ENCODE peak calls at places on chromosome 16, in seven cellular contexts. E, R, J, Q, W, U and T are unnamed samples.

GRCh38 chr16:77437859-77438258 is 3.0 kb upstream of the ADAMTS18 start:
- DNase-seq in E (peak), R (no peak), J (no peak), Q (no peak), W (no peak), U (no peak), T (no peak)

GRCh38 chr16:1534021-1535020 is 855 bp downstream of the TMEM204 start:
- DNase-seq in E (no peak), R (no peak), J (no peak), Q (no peak), W (no peak), U (no peak), T (no peak)

GRCh38 chr16:70695351-70696070 is 9.7 kb upstream of the MTSS2 start:
- DNase-seq in E (peak), R (no peak), J (no peak), Q (no peak), W (no peak), U (no peak), T (no peak)

GRCh38 chr16:25297151-25297787 is 39.6 kb upstream of the ZKSCAN2 start:
- DNase-seq in E (no peak), R (no peak), J (no peak), Q (no peak), W (no peak), U (no peak), T (no peak)

GRCh38 chr16:10526962-10527361 is 53.4 kb downstream of the EMP2 start:
- DNase-seq in E (no peak), R (no peak), J (no peak), Q (no peak), W (no peak), U (no peak), T (no peak)

GRCh38 chr16:57882797-57883196 is 80.5 kb upstream of the KIFC3 start:
- DNase-seq in E (peak), R (peak), J (no peak), Q (no peak), W (no peak), U (no peak), T (no peak)

GRCh38 chr16:31010539-31010938 is at the start of gene STX1B:
- DNase-seq in E (peak), R (no peak), J (peak), Q (no peak), W (no peak), U (no peak), T (peak)

GRCh38 chr16:82379601-82380000 is 209.6 kb upstream of the MPHOSPH6 start:
- DNase-seq in E (no peak), R (no peak), J (no peak), Q (no peak), W (no peak), U (no peak), T (no peak)

GRCh38 chr16:50229149-50229726 is 37.1 kb upstream of the ADCY7 start:
- DNase-seq in E (no peak), R (no peak), J (no peak), Q (no peak), W (no peak), U (no peak), T (no peak)

GRCh38 chr16:12201216-12201615 is 224.7 kb downstream of the SNX29 start:
- DNase-seq in E (no peak), R (no peak), J (no peak), Q (no peak), W (no peak), U (no peak), T (no peak)

GRCh38 chr16:11543676-11544393 is 42.9 kb downstream of the LITAF start:
- DNase-seq in E (peak), R (no peak), J (no peak), Q (no peak), W (no peak), U (no peak), T (no peak)

GRCh38 chr16:56041556-56042140 is 149.6 kb upstream of the GNAO1 start:
- DNase-seq in E (peak), R (no peak), J (no peak), Q (no peak), W (no peak), U (peak), T (peak)

GRCh38 chr16:49623501-49624266 is 232.2 kb downstream of the ZNF423 start:
- DNase-seq in E (no peak), R (peak), J (peak), Q (no peak), W (no peak), U (no peak), T (no peak)

GRCh38 chr16:1407749-1408148 is 6.8 kb downstream of the UNKL start:
- DNase-seq in E (no peak), R (no peak), J (no peak), Q (no peak), W (no peak), U (no peak), T (no peak)

GRCh38 chr16:85274501-85274900 is 162.2 kb upstream of the CIBAR2 start:
- DNase-seq in E (no peak), R (no peak), J (no peak), Q (no peak), W (no peak), U (no peak), T (no peak)

DNA sequence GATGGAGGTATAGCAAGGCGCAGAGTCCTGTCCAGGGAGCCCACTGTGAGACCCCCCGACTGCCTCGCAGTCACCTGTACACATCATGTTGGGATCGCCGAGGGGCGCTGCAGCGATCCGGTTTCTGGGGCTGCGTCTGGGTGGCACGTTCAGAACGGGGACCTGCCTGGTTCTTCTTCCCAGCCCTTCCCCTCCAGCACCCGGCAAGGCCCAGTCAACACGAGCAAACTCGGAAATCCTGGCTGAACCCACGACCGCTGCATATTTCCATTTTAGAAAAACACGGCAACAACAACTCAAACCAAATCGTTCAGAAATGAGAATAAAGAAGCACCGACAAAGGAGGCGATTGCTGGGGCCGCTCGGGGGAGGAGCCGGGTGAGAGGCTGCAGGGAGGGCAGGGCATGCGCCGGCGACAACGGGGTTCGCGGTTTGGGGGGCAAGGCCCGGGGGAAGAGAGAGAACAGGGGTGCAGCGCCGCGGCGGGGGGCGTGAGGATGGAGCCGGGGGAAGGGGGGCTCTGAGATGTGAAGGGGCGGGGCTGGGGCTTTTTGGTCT is 597 bp downstream of the HSDL1 start:
- DNase-seq in E (peak), R (no peak), J (peak), Q (no peak), W (no peak), U (peak), T (peak)
- TF ChIP-seq CTCF in E (no peak), R (no peak), J (no peak), Q (peak), W (peak), U (peak), T (no peak)

GRCh38 chr16:74982303-74982702 is 2.6 kb downstream of the WDR59 start:
- DNase-seq in E (no peak), R (no peak), J (no peak), Q (no peak), W (no peak), U (no peak), T (no peak)

GRCh38 chr16:74987027-74987681 is 2.2 kb upstream of the WDR59 start:
- DNase-seq in E (no peak), R (no peak), J (peak), Q (no peak), W (no peak), U (no peak), T (no peak)

GRCh38 chr16:74984670-74985411 is at the start of gene WDR59:
- DNase-seq in E (peak), R (peak), J (peak), Q (peak), W (peak), U (peak), T (peak)

GRCh38 chr16:74984194-74984669 is 691 bp downstream of the WDR59 start:
- DNase-seq in E (no peak), R (no peak), J (peak), Q (no peak), W (no peak), U (peak), T (no peak)
- TF ChIP-seq CTCF in E (no peak), R (no peak), J (no peak), Q (no peak), W (no peak), U (no peak), T (no peak)

DNA sequence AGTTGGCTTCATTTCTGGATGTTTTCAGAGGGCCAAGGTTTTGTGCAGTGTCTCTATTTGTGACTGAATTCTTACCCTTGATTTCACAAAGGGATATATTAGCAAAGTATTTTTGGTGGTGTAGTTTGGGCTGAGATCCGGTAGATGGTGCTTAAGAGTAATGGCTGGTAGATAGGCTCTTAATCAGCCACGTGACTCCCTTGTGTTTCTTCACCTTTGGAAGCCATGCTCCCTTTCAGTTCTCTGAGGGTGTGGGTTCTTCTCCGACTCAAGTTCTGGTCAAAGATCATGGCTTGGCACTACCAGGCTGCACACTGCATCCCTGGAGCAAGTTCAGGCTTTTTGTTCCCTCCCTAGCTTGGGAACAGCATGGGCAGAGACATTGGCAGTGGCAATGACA is 887.3 kb downstream of the CDH8 start:
- DNase-seq in E (no peak), R (no peak), J (no peak), Q (no peak), W (no peak), U (no peak), T (no peak)
- TF ChIP-seq CTCF in E (peak), R (no peak), J (no peak), Q (no peak), W (no peak), U (no peak), T (no peak)

DNA sequence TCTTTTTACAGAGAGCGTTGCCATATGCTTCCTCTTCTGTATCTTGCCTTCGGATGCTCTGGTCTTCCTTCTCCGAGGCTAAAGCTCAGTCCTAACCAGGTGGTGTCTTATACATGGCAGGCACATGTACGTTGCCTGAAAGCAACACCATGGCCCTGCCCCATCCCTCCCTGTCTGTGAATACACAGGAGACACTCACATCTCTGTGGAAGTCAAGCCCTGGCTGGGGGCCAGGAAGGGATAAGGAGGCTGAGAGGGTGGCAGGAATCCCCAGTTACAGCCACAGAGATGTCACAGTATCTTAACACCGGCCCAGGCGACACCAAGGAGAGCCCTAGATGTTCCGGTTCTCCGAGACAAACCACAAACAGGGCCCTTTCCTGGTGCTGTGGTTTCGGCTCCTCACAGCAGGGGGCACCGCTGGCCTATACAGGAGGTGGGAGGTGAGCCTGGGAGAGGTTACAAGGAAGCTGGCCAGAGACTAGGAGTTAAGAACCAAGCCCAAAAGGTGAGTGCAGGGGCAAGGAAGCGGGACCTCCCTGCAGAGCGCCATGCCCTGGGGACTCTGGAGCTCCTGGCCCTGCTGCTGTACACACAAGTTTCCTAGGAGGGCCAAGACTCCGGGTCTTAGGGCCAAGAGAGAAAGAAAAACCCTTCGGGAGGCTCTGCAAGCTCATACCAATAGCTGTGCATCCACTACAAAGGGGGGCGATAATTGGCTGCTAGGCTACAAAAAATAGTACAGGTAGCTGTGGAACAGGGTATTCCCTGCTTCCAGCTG is 41.7 kb downstream of the SRL start:
- DNase-seq in E (peak), R (peak), J (peak), Q (no peak), W (peak), U (peak), T (peak)
- TF ChIP-seq CTCF in E (peak), R (peak), J (no peak), Q (peak), W (peak), U (peak), T (no peak)

DNA sequence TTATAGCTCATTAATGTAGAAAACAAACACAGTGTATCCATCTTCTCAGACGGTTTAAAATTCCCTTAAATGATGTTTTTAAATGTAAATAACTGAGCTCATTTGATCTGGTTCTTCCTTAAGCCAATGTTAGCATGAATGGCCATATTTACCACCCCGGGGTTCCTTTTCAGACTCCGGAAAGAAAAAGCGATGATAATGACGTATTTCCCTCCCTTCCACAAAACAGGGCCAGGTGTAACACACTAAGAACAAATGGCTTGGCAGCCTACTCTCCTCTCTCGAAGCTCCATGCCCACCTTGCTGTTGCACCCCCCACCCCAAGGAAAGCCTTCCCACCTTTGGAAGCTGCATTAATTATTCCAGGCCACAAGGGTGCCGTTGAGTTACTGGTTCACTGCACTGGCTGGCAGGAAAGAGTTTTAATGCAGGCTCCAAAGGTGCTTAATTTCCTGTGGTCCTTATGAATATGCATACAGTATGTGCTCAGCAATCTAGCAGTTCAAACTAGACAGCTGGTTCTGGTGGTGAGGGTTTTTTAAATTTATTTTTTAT is 378.9 kb downstream of the WWOX start:
- DNase-seq in E (peak), R (no peak), J (no peak), Q (no peak), W (no peak), U (no peak), T (no peak)
- TF ChIP-seq CTCF in E (peak), R (peak), J (no peak), Q (peak), W (no peak), U (peak), T (peak)

DNA sequence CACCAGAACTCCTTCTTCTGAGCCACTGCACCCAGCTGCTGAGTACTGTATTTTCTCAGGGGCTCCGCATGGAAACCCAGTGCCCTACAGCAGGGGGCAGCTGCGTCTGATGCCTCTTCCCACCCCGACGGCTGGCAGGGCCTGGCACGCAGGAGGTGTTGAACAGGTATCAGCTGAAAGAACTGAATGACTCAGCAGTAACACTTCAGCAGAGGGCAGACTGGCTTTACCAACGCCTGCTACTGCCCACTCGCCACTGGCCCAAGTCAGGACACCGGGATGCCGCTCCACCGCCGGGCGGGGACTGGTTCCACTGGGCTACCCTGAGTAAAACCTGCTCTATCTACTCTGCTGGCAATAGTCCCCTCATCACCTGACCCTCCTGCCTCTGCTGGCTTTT is 100.3 kb upstream of the FA2H start:
- DNase-seq in E (no peak), R (no peak), J (no peak), Q (no peak), W (no peak), U (no peak), T (no peak)
- TF ChIP-seq CTCF in E (no peak), R (no peak), J (no peak), Q (no peak), W (no peak), U (no peak), T (no peak)

GRCh38 chr16:28139530-28139929 is 72.2 kb downstream of the XPO6 start:
- DNase-seq in E (no peak), R (no peak), J (no peak), Q (no peak), W (no peak), U (no peak), T (no peak)

GRCh38 chr16:28131743-28132393 is 68.4 kb upstream of the GSG1L start:
- DNase-seq in E (no peak), R (no peak), J (no peak), Q (no peak), W (no peak), U (no peak), T (no peak)

GRCh38 chr16:28133666-28134065 is 70.2 kb upstream of the GSG1L start:
- DNase-seq in E (no peak), R (no peak), J (no peak), Q (no peak), W (no peak), U (no peak), T (no peak)

GRCh38 chr16:28140788-28141618 is 70.8 kb downstream of the XPO6 start:
- DNase-seq in E (no peak), R (no peak), J (no peak), Q (no peak), W (no peak), U (no peak), T (no peak)

DNA sequence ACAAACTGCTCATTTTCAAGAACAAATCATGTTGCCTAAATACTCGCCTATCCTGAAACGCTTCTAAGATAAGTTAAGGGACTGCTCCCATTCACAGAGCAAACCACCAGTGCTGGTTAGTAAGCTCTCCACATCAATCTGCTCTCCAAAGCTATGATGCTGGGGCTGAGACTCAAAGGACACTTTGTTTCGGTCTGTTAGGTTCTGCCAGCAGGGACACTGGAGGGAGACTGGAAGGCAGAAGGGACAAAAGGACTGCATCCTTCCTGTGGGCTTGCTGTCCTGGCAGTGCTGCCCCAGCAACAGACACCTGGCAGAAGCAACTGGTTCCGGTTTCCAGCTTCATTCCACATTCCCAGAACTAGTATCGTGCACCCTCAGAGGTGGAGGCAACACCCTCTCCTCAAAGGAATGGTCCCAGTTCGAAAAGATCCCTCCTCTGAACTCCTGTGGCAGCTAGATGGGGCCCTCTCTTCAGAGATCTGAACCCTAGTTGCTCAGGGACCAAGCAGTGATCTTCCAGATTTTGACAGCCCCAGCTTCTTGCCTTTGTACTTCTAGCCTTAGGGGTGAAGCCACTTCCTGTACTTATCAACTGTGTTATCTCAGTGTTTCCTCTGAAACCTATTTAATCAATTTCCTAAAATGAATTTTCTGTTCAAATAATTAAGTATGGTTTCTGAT is 73.4 kb upstream of the GSG1L start:
- DNase-seq in E (peak), R (no peak), J (no peak), Q (no peak), W (no peak), U (no peak), T (no peak)
- TF ChIP-seq CTCF in E (no peak), R (no peak), J (no peak), Q (no peak), W (no peak), U (no peak), T (no peak)